ENCODE peak calls at places on chromosomes 12 and 14, in seven cellular contexts. One of them, this sample, is unnamed.

GRCh38 chr14:79596531-79596930 is 614.8 kb downstream of the DIO2 start:
- DNase-seq in sigmoid colon: no peak
- DNase-seq in spleen: no peak
- DNase-seq in GM12878: no peak
- DNase-seq in stomach: no peak
- DNase-seq in SK-N-SH: no peak
- DNase-seq in Panc1: no peak
- DNase-seq in this sample: no peak

GRCh38 chr12:22899184-22899583 is 274.2 kb downstream of the ETNK1 start:
- DNase-seq in sigmoid colon: no peak
- DNase-seq in spleen: no peak
- DNase-seq in GM12878: no peak
- DNase-seq in stomach: no peak
- DNase-seq in SK-N-SH: no peak
- DNase-seq in Panc1: no peak
- DNase-seq in this sample: no peak

GRCh38 chr12:110249105-110249504 is 31.9 kb upstream of the ATP2A2 start:
- DNase-seq in sigmoid colon: no peak
- DNase-seq in spleen: no peak
- DNase-seq in GM12878: no peak
- DNase-seq in stomach: no peak
- DNase-seq in SK-N-SH: no peak
- DNase-seq in Panc1: no peak
- DNase-seq in this sample: no peak

GRCh38 chr12:41418586-41418985 is 230.5 kb downstream of the PDZRN4 start:
- DNase-seq in sigmoid colon: no peak
- DNase-seq in spleen: no peak
- DNase-seq in GM12878: no peak
- DNase-seq in stomach: no peak
- DNase-seq in SK-N-SH: no peak
- DNase-seq in Panc1: no peak
- DNase-seq in this sample: no peak

GRCh38 chr12:108837239-108837638 is 20.1 kb downstream of the SSH1 start:
- DNase-seq in sigmoid colon: no peak
- DNase-seq in spleen: no peak
- DNase-seq in GM12878: no peak
- DNase-seq in stomach: no peak
- DNase-seq in SK-N-SH: no peak
- DNase-seq in Panc1: no peak
- DNase-seq in this sample: no peak

GRCh38 chr12:2973566-2973965 is 14.4 kb downstream of the TEAD4 start:
- DNase-seq in sigmoid colon: no peak
- DNase-seq in spleen: no peak
- DNase-seq in GM12878: no peak
- DNase-seq in stomach: no peak
- DNase-seq in SK-N-SH: no peak
- DNase-seq in Panc1: no peak
- DNase-seq in this sample: no peak

GRCh38 chr14:88233915-88234314 is 89.2 kb downstream of the KCNK10 start:
- DNase-seq in sigmoid colon: no peak
- DNase-seq in spleen: no peak
- DNase-seq in GM12878: no peak
- DNase-seq in stomach: no peak
- DNase-seq in SK-N-SH: peak
- DNase-seq in Panc1: no peak
- DNase-seq in this sample: no peak

GRCh38 chr12:106331594-106331993 is 26.0 kb upstream of the POLR3B start:
- DNase-seq in sigmoid colon: no peak
- DNase-seq in spleen: no peak
- DNase-seq in GM12878: no peak
- DNase-seq in stomach: no peak
- DNase-seq in SK-N-SH: no peak
- DNase-seq in Panc1: no peak
- DNase-seq in this sample: no peak

GRCh38 chr14:41362134-41362533 is 244.5 kb upstream of the LRFN5 start:
- DNase-seq in sigmoid colon: no peak
- DNase-seq in spleen: no peak
- DNase-seq in GM12878: no peak
- DNase-seq in stomach: no peak
- DNase-seq in SK-N-SH: no peak
- DNase-seq in Panc1: no peak
- DNase-seq in this sample: no peak

GRCh38 chr12:131896811-131897270 is 2.4 kb downstream of the ULK1 start:
- DNase-seq in sigmoid colon: no peak
- DNase-seq in spleen: peak
- DNase-seq in GM12878: no peak
- DNase-seq in stomach: no peak
- DNase-seq in SK-N-SH: peak
- DNase-seq in Panc1: no peak
- DNase-seq in this sample: no peak

GRCh38 chr12:132435486-132436187 is 54.3 kb upstream of the FBRSL1 start:
- DNase-seq in sigmoid colon: no peak
- DNase-seq in spleen: peak
- DNase-seq in GM12878: no peak
- DNase-seq in stomach: no peak
- DNase-seq in SK-N-SH: no peak
- DNase-seq in Panc1: no peak
- DNase-seq in this sample: no peak

GRCh38 chr14:103360548-103360947 is 24.7 kb upstream of the MARK3 start:
- DNase-seq in sigmoid colon: peak
- DNase-seq in spleen: no peak
- DNase-seq in GM12878: no peak
- DNase-seq in stomach: no peak
- DNase-seq in SK-N-SH: no peak
- DNase-seq in Panc1: no peak
- DNase-seq in this sample: no peak

GRCh38 chr12:93521225-93521854 is 51.1 kb upstream of the SOCS2 start:
- DNase-seq in sigmoid colon: no peak
- DNase-seq in spleen: no peak
- DNase-seq in GM12878: no peak
- DNase-seq in stomach: peak
- DNase-seq in SK-N-SH: no peak
- DNase-seq in Panc1: no peak
- DNase-seq in this sample: peak

GRCh38 chr12:11805680-11806079 is 156.2 kb downstream of the ETV6 start:
- DNase-seq in sigmoid colon: no peak
- DNase-seq in spleen: no peak
- DNase-seq in GM12878: no peak
- DNase-seq in stomach: no peak
- DNase-seq in SK-N-SH: no peak
- DNase-seq in Panc1: no peak
- DNase-seq in this sample: no peak

GRCh38 chr14:28987516-28987915 is 220.9 kb downstream of the FOXG1 start:
- DNase-seq in sigmoid colon: no peak
- DNase-seq in spleen: no peak
- DNase-seq in GM12878: no peak
- DNase-seq in stomach: no peak
- DNase-seq in SK-N-SH: no peak
- DNase-seq in Panc1: no peak
- DNase-seq in this sample: no peak

GRCh38 chr14:103185051-103186027 is 62.1 kb downstream of the TNFAIP2 start:
- DNase-seq in sigmoid colon: peak
- DNase-seq in spleen: no peak
- DNase-seq in GM12878: no peak
- DNase-seq in stomach: no peak
- DNase-seq in SK-N-SH: peak
- DNase-seq in Panc1: peak
- DNase-seq in this sample: no peak

GRCh38 chr12:12157424-12157823 is 86.7 kb downstream of the BCL2L14 start:
- DNase-seq in sigmoid colon: no peak
- DNase-seq in spleen: no peak
- DNase-seq in GM12878: no peak
- DNase-seq in stomach: no peak
- DNase-seq in SK-N-SH: no peak
- DNase-seq in Panc1: no peak
- DNase-seq in this sample: no peak

GRCh38 chr14:50388256-50388931 is 8.3 kb downstream of the CDKL1 start:
- DNase-seq in sigmoid colon: no peak
- DNase-seq in spleen: peak
- DNase-seq in GM12878: no peak
- DNase-seq in stomach: peak
- DNase-seq in SK-N-SH: no peak
- DNase-seq in Panc1: no peak
- DNase-seq in this sample: no peak

GRCh38 chr14:72480465-72481243 is 413.2 kb downstream of the DPF3 start:
- DNase-seq in sigmoid colon: no peak
- DNase-seq in spleen: no peak
- DNase-seq in GM12878: peak
- DNase-seq in stomach: no peak
- DNase-seq in SK-N-SH: no peak
- DNase-seq in Panc1: no peak
- DNase-seq in this sample: no peak

GRCh38 chr14:34548472-34548981 is 9.0 kb upstream of the EAPP start:
- DNase-seq in sigmoid colon: peak
- DNase-seq in spleen: peak
- DNase-seq in GM12878: no peak
- DNase-seq in stomach: no peak
- DNase-seq in SK-N-SH: no peak
- DNase-seq in Panc1: no peak
- DNase-seq in this sample: no peak

GRCh38 chr14:23454445-23454856 is 15.1 kb upstream of the NGDN start:
- DNase-seq in sigmoid colon: no peak
- DNase-seq in spleen: no peak
- DNase-seq in GM12878: no peak
- DNase-seq in stomach: no peak
- DNase-seq in SK-N-SH: no peak
- DNase-seq in Panc1: no peak
- DNase-seq in this sample: no peak
- TF ChIP-seq POLR2AphosphoS5 in sigmoid colon: no peak
- TF ChIP-seq POLR2AphosphoS5 in spleen: no peak
- TF ChIP-seq POLR2AphosphoS5 in GM12878: no peak
- TF ChIP-seq POLR2AphosphoS5 in stomach: no peak
- TF ChIP-seq POLR2AphosphoS5 in SK-N-SH: no peak
- TF ChIP-seq POLR2AphosphoS5 in Panc1: no peak
- TF ChIP-seq POLR2AphosphoS5 in this sample: no peak

GRCh38 chr12:77594386-77594785 is 236.3 kb upstream of the NAV3 start:
- DNase-seq in sigmoid colon: no peak
- DNase-seq in spleen: no peak
- DNase-seq in GM12878: no peak
- DNase-seq in stomach: no peak
- DNase-seq in SK-N-SH: no peak
- DNase-seq in Panc1: no peak
- DNase-seq in this sample: no peak

GRCh38 chr12:77584860-77585259 is 245.8 kb upstream of the NAV3 start:
- DNase-seq in sigmoid colon: no peak
- DNase-seq in spleen: no peak
- DNase-seq in GM12878: no peak
- DNase-seq in stomach: no peak
- DNase-seq in SK-N-SH: no peak
- DNase-seq in Panc1: no peak
- DNase-seq in this sample: no peak

GRCh38 chr12:77591959-77592358 is 238.7 kb upstream of the NAV3 start:
- DNase-seq in sigmoid colon: no peak
- DNase-seq in spleen: no peak
- DNase-seq in GM12878: no peak
- DNase-seq in stomach: no peak
- DNase-seq in SK-N-SH: no peak
- DNase-seq in Panc1: no peak
- DNase-seq in this sample: no peak

GRCh38 chr12:77590306-77590705 is 240.4 kb upstream of the NAV3 start:
- DNase-seq in sigmoid colon: no peak
- DNase-seq in spleen: no peak
- DNase-seq in GM12878: no peak
- DNase-seq in stomach: no peak
- DNase-seq in SK-N-SH: no peak
- DNase-seq in Panc1: no peak
- DNase-seq in this sample: no peak
- TF ChIP-seq POLR2AphosphoS5 in sigmoid colon: no peak
- TF ChIP-seq POLR2AphosphoS5 in spleen: no peak
- TF ChIP-seq POLR2AphosphoS5 in GM12878: no peak
- TF ChIP-seq POLR2AphosphoS5 in stomach: no peak
- TF ChIP-seq POLR2AphosphoS5 in SK-N-SH: no peak
- TF ChIP-seq POLR2AphosphoS5 in Panc1: no peak
- TF ChIP-seq POLR2AphosphoS5 in this sample: no peak

DNA sequence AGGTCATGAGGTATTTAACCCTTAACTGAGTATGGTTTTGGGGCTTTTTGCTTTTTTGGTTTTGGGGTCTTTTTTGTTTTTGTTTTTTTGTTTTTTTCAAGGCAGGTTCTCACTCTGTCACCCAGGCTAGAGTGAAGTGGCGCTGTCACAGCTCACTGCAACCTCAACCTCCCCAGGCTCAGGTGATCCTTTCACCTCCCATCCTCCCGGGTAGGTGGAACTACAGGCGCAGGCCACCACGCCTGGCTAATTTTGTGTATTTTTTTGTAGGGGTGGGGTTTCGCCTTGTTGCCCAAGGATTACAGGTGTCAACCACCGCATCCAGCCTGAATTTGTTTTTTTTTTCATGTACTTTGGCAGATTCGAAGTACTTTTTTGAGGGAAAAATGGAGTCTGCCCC is 19.9 kb downstream of the RAP1B start:
- DNase-seq in sigmoid colon: no peak
- DNase-seq in spleen: no peak
- DNase-seq in GM12878: no peak
- DNase-seq in stomach: no peak
- DNase-seq in SK-N-SH: no peak
- DNase-seq in Panc1: no peak
- DNase-seq in this sample: no peak
- TF ChIP-seq POLR2AphosphoS5 in sigmoid colon: no peak
- TF ChIP-seq POLR2AphosphoS5 in spleen: no peak
- TF ChIP-seq POLR2AphosphoS5 in GM12878: no peak
- TF ChIP-seq POLR2AphosphoS5 in stomach: no peak
- TF ChIP-seq POLR2AphosphoS5 in SK-N-SH: no peak
- TF ChIP-seq POLR2AphosphoS5 in Panc1: no peak
- TF ChIP-seq POLR2AphosphoS5 in this sample: no peak

GRCh38 chr14:51554339-51554920 is 97.3 kb upstream of the FRMD6 start:
- DNase-seq in sigmoid colon: no peak
- DNase-seq in spleen: no peak
- DNase-seq in GM12878: no peak
- DNase-seq in stomach: no peak
- DNase-seq in SK-N-SH: no peak
- DNase-seq in Panc1: no peak
- DNase-seq in this sample: no peak
- TF ChIP-seq POLR2AphosphoS5 in sigmoid colon: no peak
- TF ChIP-seq POLR2AphosphoS5 in spleen: no peak
- TF ChIP-seq POLR2AphosphoS5 in GM12878: no peak
- TF ChIP-seq POLR2AphosphoS5 in stomach: no peak
- TF ChIP-seq POLR2AphosphoS5 in SK-N-SH: no peak
- TF ChIP-seq POLR2AphosphoS5 in Panc1: no peak
- TF ChIP-seq POLR2AphosphoS5 in this sample: no peak

GRCh38 chr14:52005625-52006024 is 16.3 kb downstream of the RTRAF start:
- DNase-seq in sigmoid colon: no peak
- DNase-seq in spleen: no peak
- DNase-seq in GM12878: no peak
- DNase-seq in stomach: no peak
- DNase-seq in SK-N-SH: no peak
- DNase-seq in Panc1: no peak
- DNase-seq in this sample: no peak
- TF ChIP-seq POLR2AphosphoS5 in sigmoid colon: no peak
- TF ChIP-seq POLR2AphosphoS5 in spleen: no peak
- TF ChIP-seq POLR2AphosphoS5 in GM12878: no peak
- TF ChIP-seq POLR2AphosphoS5 in stomach: no peak
- TF ChIP-seq POLR2AphosphoS5 in SK-N-SH: no peak
- TF ChIP-seq POLR2AphosphoS5 in Panc1: no peak
- TF ChIP-seq POLR2AphosphoS5 in this sample: no peak

This sample was measured in esophagus muscularis mucosa.